ENCODE peak calls at places on chromosome 12, in ten cellular contexts. Z is naive B cell; J is activated T-helper 1 cell treated with anti-CD3 and anti-CD28 coated beads, Interleukin-2, amount 50 U/mL, for 16 hours; W is fibroblast of mammary gland; I is GM23338; G is neural progenitor cell; O is NCI-H2081; B is stimulated activated CD4-positive, alpha-beta T cell treated with anti-CD3 and anti-CD28 coated beads, Interleukin-1b, Interleukin-23, amount 100 ng/mL, for 24 hours; C is RWPE1; L is lung. T is an unnamed sample.

GRCh38 chr12:15220961-15221885 is at the start of gene RERG:
- DNase-seq in Z (peak), J (peak), W (peak), I (peak), G (peak), O (peak), B (peak), C (peak), L (peak), T (peak)

GRCh38 chr12:126347421-126347820 is 1282.2 kb downstream of the AACS start:
- DNase-seq in Z (no peak), J (no peak), W (no peak), I (peak), G (peak), O (no peak), B (no peak), C (no peak), L (no peak), T (no peak)

GRCh38 chr12:87320724-87321123 is 708.5 kb downstream of the C12orf50 start:
- DNase-seq in Z (no peak), J (no peak), W (peak), I (no peak), G (no peak), O (no peak), B (no peak), C (no peak), L (no peak), T (no peak)

GRCh38 chr12:76921072-76921471 is 42.3 kb upstream of the CSRP2 start:
- DNase-seq in Z (no peak), J (no peak), W (no peak), I (no peak), G (no peak), O (no peak), B (no peak), C (no peak), L (no peak), T (no peak)

GRCh38 chr12:101076940-101077351 is 133.1 kb downstream of the SLC5A8 start:
- DNase-seq in Z (no peak), J (no peak), W (peak), I (no peak), G (no peak), O (no peak), B (no peak), C (no peak), L (no peak), T (no peak)

GRCh38 chr12:6916426-6917200 is 2.2 kb downstream of the ENO2 start:
- DNase-seq in Z (no peak), J (no peak), W (no peak), I (no peak), G (no peak), O (no peak), B (no peak), C (no peak), L (no peak), T (no peak)

GRCh38 chr12:56086096-56086495 is 6.1 kb downstream of the ERBB3 start:
- DNase-seq in Z (no peak), J (no peak), W (no peak), I (peak), G (no peak), O (no peak), B (no peak), C (peak), L (peak), T (peak)

GRCh38 chr12:45234134-45234865 is 18.4 kb downstream of the ANO6 start:
- DNase-seq in Z (no peak), J (no peak), W (peak), I (peak), G (peak), O (no peak), B (no peak), C (peak), L (no peak), T (no peak)

GRCh38 chr12:31246470-31246850 is 79.5 kb downstream of the SINHCAF start:
- DNase-seq in Z (no peak), J (no peak), W (no peak), I (no peak), G (no peak), O (no peak), B (no peak), C (peak), L (no peak), T (no peak)

GRCh38 chr12:30345735-30346445 is 349.8 kb downstream of the IPO8 start:
- DNase-seq in Z (no peak), J (no peak), W (no peak), I (no peak), G (no peak), O (no peak), B (no peak), C (no peak), L (no peak), T (no peak)

GRCh38 chr12:43306066-43306465 is 245.9 kb downstream of the ADAMTS20 start:
- DNase-seq in Z (no peak), J (no peak), W (peak), I (no peak), G (no peak), O (no peak), B (no peak), C (peak), L (no peak), T (peak)

GRCh38 chr12:124758266-124759200 is 105.1 kb downstream of the SCARB1 start:
- DNase-seq in Z (no peak), J (no peak), W (no peak), I (no peak), G (no peak), O (peak), B (no peak), C (no peak), L (no peak), T (no peak)

GRCh38 chr12:62738611-62739010 is 196.3 kb downstream of the PPM1H start:
- DNase-seq in Z (no peak), J (no peak), W (no peak), I (peak), G (no peak), O (no peak), B (no peak), C (no peak), L (no peak), T (no peak)

GRCh38 chr12:76329163-76329562 is 19.1 kb downstream of the BBS10 start:
- DNase-seq in Z (no peak), J (no peak), W (peak), I (no peak), G (no peak), O (no peak), B (no peak), C (peak), L (no peak), T (no peak)

GRCh38 chr12:43675048-43675904 is 83.3 kb downstream of the PUS7L start:
- DNase-seq in Z (no peak), J (no peak), W (no peak), I (peak), G (no peak), O (no peak), B (no peak), C (no peak), L (no peak), T (no peak)

GRCh38 chr12:58959639-58960300 is 39.5 kb upstream of the LRIG3 start:
- DNase-seq in Z (no peak), J (no peak), W (no peak), I (no peak), G (no peak), O (no peak), B (no peak), C (no peak), L (no peak), T (no peak)

GRCh38 chr12:130965668-130966067 is 12.0 kb downstream of the ADGRD1 start:
- DNase-seq in Z (no peak), J (no peak), W (peak), I (no peak), G (no peak), O (no peak), B (no peak), C (peak), L (no peak), T (no peak)

GRCh38 chr12:91432079-91432478 is 249.5 kb upstream of the DCN start:
- DNase-seq in Z (no peak), J (no peak), W (peak), I (peak), G (peak), O (no peak), B (no peak), C (no peak), L (no peak), T (no peak)

GRCh38 chr12:120466560-120467315 is 2.8 kb downstream of the SRSF9 start:
- DNase-seq in Z (peak), J (no peak), W (peak), I (peak), G (peak), O (peak), B (no peak), C (no peak), L (no peak), T (no peak)

GRCh38 chr12:24554612-24555300 is 394.1 kb downstream of the BCAT1 start:
- DNase-seq in Z (no peak), J (no peak), W (no peak), I (peak), G (no peak), O (no peak), B (no peak), C (no peak), L (no peak), T (no peak)

GRCh38 chr12:92411687-92412086 is 266.0 kb upstream of the BTG1 start:
- DNase-seq in Z (no peak), J (no peak), W (no peak), I (no peak), G (no peak), O (no peak), B (no peak), C (no peak), L (no peak), T (no peak)

GRCh38 chr12:56128669-56129209 is 672 bp downstream of the ESYT1 start:
- DNase-seq in Z (no peak), J (no peak), W (no peak), I (no peak), G (no peak), O (no peak), B (no peak), C (peak), L (no peak), T (no peak)

GRCh38 chr12:58413794-58414193 is 472.4 kb downstream of the ATP23 start:
- DNase-seq in Z (no peak), J (no peak), W (peak), I (no peak), G (no peak), O (no peak), B (no peak), C (no peak), L (no peak), T (no peak)

T was measured in ureter.